ENCODE peak calls at places on chromosomes 13 and 19, in five cellular contexts. One of them, this sample, is unnamed.

GRCh38 chr13:77028202-77028601 is 1.2 kb upstream of the FBXL3 start:
- DNase-seq in heart left ventricle: peak
- DNase-seq in ovary: peak
- DNase-seq in body of pancreas: no peak
- DNase-seq in A549: no peak
- DNase-seq in this sample: no peak

GRCh38 chr19:42436006-42436405 is 6.7 kb downstream of the CXCL17 start:
- DNase-seq in A549: no peak
- DNase-seq in heart left ventricle: no peak
- DNase-seq in ovary: no peak
- DNase-seq in body of pancreas: no peak
- DNase-seq in this sample: no peak

GRCh38 chr19:1700733-1701663 is 48.6 kb upstream of the TCF3 start:
- DNase-seq in A549: no peak
- DNase-seq in heart left ventricle: no peak
- DNase-seq in ovary: no peak
- DNase-seq in body of pancreas: no peak
- DNase-seq in this sample: no peak

GRCh38 chr19:7366701-7367420 is 18.1 kb downstream of the ARHGEF18 start:
- DNase-seq in A549: peak
- DNase-seq in body of pancreas: no peak
- DNase-seq in heart left ventricle: no peak
- DNase-seq in ovary: no peak
- DNase-seq in this sample: no peak

GRCh38 chr13:51845574-51846318 is 769 bp upstream of the TMEM272 start:
- DNase-seq in heart left ventricle: no peak
- DNase-seq in A549: no peak
- DNase-seq in ovary: no peak
- DNase-seq in body of pancreas: no peak
- DNase-seq in this sample: no peak

GRCh38 chr13:39918837-39919236 is 263.4 kb downstream of the COG6 start:
- DNase-seq in ovary: no peak
- DNase-seq in heart left ventricle: no peak
- DNase-seq in body of pancreas: no peak
- DNase-seq in A549: no peak
- DNase-seq in this sample: no peak

GRCh38 chr19:49861127-49861526 is 6.2 kb downstream of the PNKP start:
- DNase-seq in heart left ventricle: no peak
- DNase-seq in A549: peak
- DNase-seq in body of pancreas: no peak
- DNase-seq in ovary: peak
- DNase-seq in this sample: no peak

GRCh38 chr13:22311734-22312404 is 641.0 kb downstream of the FGF9 start:
- DNase-seq in heart left ventricle: peak
- DNase-seq in A549: no peak
- DNase-seq in body of pancreas: no peak
- DNase-seq in ovary: no peak
- DNase-seq in this sample: no peak

GRCh38 chr19:29841559-29842367 is 30.0 kb downstream of the CCNE1 start:
- DNase-seq in A549: peak
- DNase-seq in body of pancreas: no peak
- DNase-seq in ovary: no peak
- DNase-seq in heart left ventricle: no peak
- DNase-seq in this sample: no peak
- TF ChIP-seq POLR2A in A549: no peak
- TF ChIP-seq POLR2A in body of pancreas: no peak
- TF ChIP-seq POLR2A in ovary: no peak
- TF ChIP-seq POLR2A in heart left ventricle: no peak
- TF ChIP-seq POLR2A in this sample: no peak

DNA sequence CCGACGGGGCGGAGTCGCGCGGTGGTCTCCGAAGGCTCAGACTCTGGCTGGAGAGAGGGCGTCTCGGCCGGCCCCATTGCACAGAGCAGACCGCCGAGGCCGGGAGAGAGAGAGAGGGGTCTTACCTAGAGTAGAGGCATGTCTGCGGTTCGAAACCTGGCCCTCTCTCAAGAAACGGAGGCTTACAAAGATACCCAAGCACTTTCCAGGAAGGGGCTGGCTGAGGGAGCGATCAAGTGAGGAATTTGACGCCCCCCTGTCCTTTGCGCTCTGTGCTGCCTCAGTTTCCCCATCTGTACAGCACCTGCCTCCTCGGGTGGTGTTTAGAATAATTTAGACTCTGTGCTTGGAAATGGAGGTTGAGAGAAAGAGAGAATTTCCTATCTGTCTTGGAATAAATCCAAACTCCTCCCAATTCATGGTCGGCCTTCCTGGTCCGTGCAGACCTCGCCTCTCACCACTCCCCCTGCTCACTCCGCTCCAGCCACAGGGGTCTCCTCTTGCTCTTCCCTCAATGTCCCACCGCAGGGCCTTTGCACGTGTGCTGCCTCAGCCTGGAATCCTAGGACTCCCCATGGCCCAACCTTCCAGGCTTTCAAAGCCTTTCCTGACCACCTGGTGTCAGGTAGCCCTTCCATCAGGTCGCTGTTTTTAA is 659 bp upstream of the ISOC2 start:
- DNase-seq in heart left ventricle: no peak
- DNase-seq in body of pancreas: peak
- DNase-seq in A549: peak
- DNase-seq in ovary: peak
- DNase-seq in this sample: no peak
- TF ChIP-seq POLR2A in heart left ventricle: peak
- TF ChIP-seq POLR2A in body of pancreas: peak
- TF ChIP-seq POLR2A in A549: peak
- TF ChIP-seq POLR2A in ovary: peak
- TF ChIP-seq POLR2A in this sample: no peak

GRCh38 chr19:55341191-55342043 is 1.7 kb downstream of the KMT5C start:
- DNase-seq in ovary: peak
- DNase-seq in A549: peak
- DNase-seq in body of pancreas: peak
- DNase-seq in heart left ventricle: peak
- DNase-seq in this sample: peak

GRCh38 chr19:55340784-55341147 is 1.1 kb downstream of the KMT5C start:
- DNase-seq in A549: no peak
- DNase-seq in ovary: no peak
- DNase-seq in body of pancreas: no peak
- DNase-seq in heart left ventricle: no peak
- DNase-seq in this sample: no peak

GRCh38 chr19:55340144-55340783 is 588 bp downstream of the KMT5C start:
- DNase-seq in heart left ventricle: no peak
- DNase-seq in body of pancreas: no peak
- DNase-seq in ovary: peak
- DNase-seq in A549: peak
- DNase-seq in this sample: no peak

GRCh38 chr19:55342044-55342531 is 2.4 kb downstream of the KMT5C start:
- DNase-seq in heart left ventricle: no peak
- DNase-seq in body of pancreas: no peak
- DNase-seq in ovary: no peak
- DNase-seq in A549: no peak
- DNase-seq in this sample: no peak

DNA sequence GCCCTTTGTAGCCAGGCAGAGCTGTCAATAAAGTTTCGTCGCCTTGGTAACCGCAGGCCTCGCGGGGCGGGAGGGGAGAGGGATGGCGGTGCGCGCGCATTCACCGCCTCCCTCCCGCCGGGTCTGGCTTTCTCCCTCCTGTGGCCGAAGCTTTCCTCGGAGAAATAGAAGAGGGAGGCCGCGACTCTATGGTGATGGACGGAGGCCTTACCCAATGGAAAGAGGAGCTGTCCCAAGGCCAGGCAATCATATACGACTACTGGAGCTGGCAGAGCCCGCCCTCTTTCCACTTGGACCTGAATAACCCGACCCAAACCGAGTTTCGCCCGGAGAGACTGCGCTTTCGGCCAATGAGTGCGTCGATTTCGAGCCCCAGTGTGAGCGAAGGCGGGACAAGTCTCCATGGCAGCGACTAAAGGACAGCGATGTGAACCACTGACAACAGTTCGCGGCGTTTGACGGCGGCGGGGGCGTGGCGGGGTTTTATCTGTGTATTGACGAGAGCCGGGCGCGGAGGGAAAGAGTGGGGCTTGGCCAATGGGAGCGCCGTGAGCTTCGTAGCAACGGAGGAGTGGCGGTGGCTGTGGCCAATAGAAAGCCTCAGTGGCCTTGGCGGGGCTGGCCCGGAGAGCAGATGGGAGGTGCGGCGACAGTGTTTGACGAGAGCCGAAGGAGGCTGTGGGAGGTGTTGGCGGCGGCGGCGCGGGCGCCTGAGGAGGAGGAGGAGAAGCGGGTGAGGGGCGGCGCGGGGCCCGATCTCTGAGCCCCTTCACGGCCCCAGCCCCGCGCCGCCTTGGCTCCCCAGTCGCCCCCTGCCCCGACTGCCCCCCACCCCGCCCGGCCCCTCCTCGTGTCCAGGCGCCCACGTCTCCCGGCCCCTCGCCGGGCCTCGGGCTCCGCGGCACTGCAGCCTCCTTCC is at the start of gene KMT5C:
- DNase-seq in body of pancreas: peak
- DNase-seq in A549: peak
- DNase-seq in heart left ventricle: peak
- DNase-seq in ovary: peak
- DNase-seq in this sample: peak
- TF ChIP-seq POLR2A in body of pancreas: peak
- TF ChIP-seq POLR2A in A549: peak
- TF ChIP-seq POLR2A in heart left ventricle: peak
- TF ChIP-seq POLR2A in ovary: peak
- TF ChIP-seq POLR2A in this sample: peak

GRCh38 chr13:46053162-46054012 is 841 bp upstream of the ZC3H13 start:
- DNase-seq in body of pancreas: no peak
- DNase-seq in ovary: no peak
- DNase-seq in A549: no peak
- DNase-seq in heart left ventricle: no peak
- DNase-seq in this sample: no peak

GRCh38 chr13:46057251-46058015 is 4.9 kb upstream of the ZC3H13 start:
- DNase-seq in heart left ventricle: no peak
- DNase-seq in ovary: no peak
- DNase-seq in A549: no peak
- DNase-seq in body of pancreas: no peak
- DNase-seq in this sample: no peak

GRCh38 chr13:46050771-46051170 is 1.8 kb downstream of the ZC3H13 start:
- DNase-seq in heart left ventricle: no peak
- DNase-seq in ovary: no peak
- DNase-seq in body of pancreas: no peak
- DNase-seq in A549: no peak
- DNase-seq in this sample: no peak

GRCh38 chr13:46051958-46052313 is 610 bp downstream of the ZC3H13 start:
- DNase-seq in body of pancreas: no peak
- DNase-seq in A549: no peak
- DNase-seq in heart left ventricle: no peak
- DNase-seq in ovary: no peak
- DNase-seq in this sample: no peak

DNA sequence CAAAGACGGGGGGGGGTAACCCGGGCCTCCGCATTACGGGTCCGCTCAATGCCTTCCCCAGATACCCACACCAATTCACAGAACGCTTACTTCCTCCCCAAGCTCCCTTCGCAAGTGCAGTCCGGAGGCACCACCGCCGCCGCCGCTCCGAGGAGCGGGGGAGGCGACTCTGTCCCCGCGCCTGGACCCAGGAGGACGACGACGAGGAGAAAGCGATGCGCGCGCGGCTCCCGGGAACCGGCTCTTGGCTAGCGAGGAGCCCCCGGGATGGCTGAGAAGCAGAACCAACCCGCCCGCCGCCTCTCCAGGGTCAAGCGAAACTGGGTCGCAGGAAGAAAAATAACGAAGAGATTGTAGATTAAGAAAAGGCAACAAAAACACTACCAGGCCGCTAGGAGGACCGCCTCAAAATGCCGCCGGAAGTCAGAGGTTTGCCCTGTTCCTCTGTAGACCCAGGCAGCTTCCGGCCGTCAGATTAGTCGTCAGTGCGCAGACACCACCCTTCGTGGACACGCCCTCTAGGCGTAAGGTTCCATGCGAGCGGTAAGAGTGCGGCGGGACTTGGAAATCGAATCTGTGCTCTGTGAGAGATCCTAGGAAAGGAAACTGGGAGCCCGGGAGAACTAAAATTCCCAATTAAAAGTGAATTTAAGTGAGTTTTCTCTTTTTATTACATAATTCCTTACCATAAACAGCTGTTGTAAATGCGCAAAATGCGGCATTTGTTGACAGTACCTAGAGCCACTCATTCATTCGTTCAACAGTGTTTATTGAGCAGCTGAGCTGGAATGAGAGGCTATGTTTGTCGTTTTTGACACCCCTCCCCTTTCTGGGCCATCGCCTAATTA is at the start of gene ZC3H13:
- DNase-seq in A549: peak
- DNase-seq in heart left ventricle: peak
- DNase-seq in ovary: peak
- DNase-seq in body of pancreas: peak
- DNase-seq in this sample: peak
- TF ChIP-seq POLR2A in A549: peak
- TF ChIP-seq POLR2A in heart left ventricle: peak
- TF ChIP-seq POLR2A in ovary: peak
- TF ChIP-seq POLR2A in body of pancreas: peak
- TF ChIP-seq POLR2A in this sample: peak

DNA sequence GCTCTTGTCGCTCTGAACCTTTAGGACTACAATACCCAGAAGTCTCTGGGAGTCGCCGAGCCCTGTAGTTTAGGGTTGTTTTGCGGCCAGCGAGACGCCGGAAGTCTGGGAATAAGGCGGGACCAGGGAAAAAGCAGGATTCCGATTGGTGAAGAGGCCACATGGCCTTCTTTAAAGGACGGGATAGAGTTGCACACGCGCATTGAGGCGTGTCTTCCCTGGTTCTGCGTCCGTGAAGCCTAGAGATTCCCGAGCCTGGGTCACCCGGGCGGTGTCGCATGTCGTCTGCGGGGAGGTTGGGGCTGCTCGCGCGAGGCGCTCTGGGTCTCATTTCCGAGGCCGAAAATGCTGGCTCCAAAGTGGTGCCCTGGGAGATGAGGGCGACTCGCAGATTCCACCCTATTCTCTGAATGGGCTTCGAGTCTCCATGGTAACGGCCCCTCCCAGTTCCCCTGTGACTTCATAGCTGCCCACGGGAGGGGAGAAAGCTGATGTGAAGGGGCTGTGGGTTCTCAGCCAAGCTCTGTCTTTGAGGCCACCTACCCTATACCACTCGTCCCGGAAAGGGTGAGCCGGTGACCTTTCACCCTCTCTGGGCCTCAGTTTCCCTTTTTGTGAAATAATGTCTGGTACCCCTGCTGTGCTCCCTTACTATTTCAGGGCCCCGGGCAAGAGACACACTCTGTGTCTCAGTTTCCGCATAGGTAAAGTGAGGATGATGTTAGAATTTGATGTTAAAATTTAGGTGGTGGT is 613 bp upstream of the ZSCAN5A start:
- DNase-seq in A549: peak
- DNase-seq in ovary: peak
- DNase-seq in heart left ventricle: peak
- DNase-seq in body of pancreas: peak
- DNase-seq in this sample: peak
- TF ChIP-seq POLR2A in A549: peak
- TF ChIP-seq POLR2A in ovary: peak
- TF ChIP-seq POLR2A in heart left ventricle: peak
- TF ChIP-seq POLR2A in body of pancreas: no peak
- TF ChIP-seq POLR2A in this sample: no peak

This sample was measured in GM12891.